ENCODE peak calls at places on chromosomes 2 and 18, in nine cellular contexts. S, F, T, Z, V, O, A, I and G are unnamed samples.

GRCh38 chr2:19361325-19361990 is 3.0 kb upstream of the OSR1 start:
- DNase-seq in I (peak), Z (no peak), T (no peak), O (peak), V (peak), S (no peak), F (no peak), A (peak), G (no peak)

GRCh38 chr2:231936491-231936890 is 10.3 kb upstream of the NPPC start:
- DNase-seq in T (peak), O (no peak), S (no peak), I (no peak), Z (no peak), F (no peak), A (no peak), V (no peak), G (no peak)

GRCh38 chr18:60892855-60893254 is 440.4 kb upstream of the CDH20 start:
- DNase-seq in A (no peak), I (peak), O (no peak), V (no peak), Z (no peak), S (no peak), T (no peak), F (no peak), G (no peak)

GRCh38 chr2:68000170-68000825 is 62.5 kb downstream of the C1D start:
- DNase-seq in F (no peak), S (no peak), T (no peak), V (no peak), A (no peak), Z (no peak), O (no peak), I (peak), G (no peak)

GRCh38 chr2:226788881-226789485 is 10.6 kb downstream of the IRS1 start:
- DNase-seq in S (no peak), F (no peak), Z (no peak), V (no peak), T (no peak), I (peak), O (no peak), A (no peak), G (no peak)

GRCh38 chr2:176079851-176080539 is 3.8 kb downstream of the EVX2 start:
- DNase-seq in O (no peak), T (no peak), S (peak), A (peak), Z (peak), I (no peak), F (no peak), V (peak), G (peak)

GRCh38 chr2:11071939-11072338 is 83.3 kb upstream of the SLC66A3 start:
- DNase-seq in A (no peak), F (no peak), T (no peak), Z (no peak), S (no peak), V (no peak), I (no peak), O (no peak), G (no peak)

GRCh38 chr2:86037141-86037794 is 68.4 kb downstream of the POLR1A start:
- DNase-seq in V (no peak), Z (peak), F (no peak), S (peak), I (peak), A (no peak), T (peak), O (peak), G (no peak)

GRCh38 chr18:21448301-21448700 is 152.2 kb downstream of the ESCO1 start:
- DNase-seq in I (peak), V (no peak), A (no peak), O (no peak), T (no peak), S (no peak), Z (no peak), F (no peak), G (no peak)

GRCh38 chr2:241217320-241218031 is 29.0 kb downstream of the ANO7 start:
- DNase-seq in S (peak), T (peak), I (peak), A (peak), F (peak), O (peak), Z (peak), V (peak), G (peak)

GRCh38 chr2:197174539-197175094 is 136.0 kb downstream of the ANKRD44 start:
- DNase-seq in F (no peak), S (peak), V (no peak), T (no peak), Z (no peak), I (peak), A (no peak), O (no peak), G (no peak)

GRCh38 chr18:76256897-76257500 is 238.0 kb downstream of the ZNF516 start:
- DNase-seq in A (peak), Z (no peak), I (peak), O (no peak), V (no peak), S (peak), F (no peak), T (peak), G (no peak)

GRCh38 chr18:63405986-63406385 is 16.3 kb downstream of the VPS4B start:
- DNase-seq in O (peak), V (peak), S (no peak), I (no peak), T (no peak), A (no peak), Z (no peak), F (no peak), G (no peak)

GRCh38 chr2:145984541-145984940 is 1464.6 kb upstream of the ZEB2 start:
- DNase-seq in I (peak), V (no peak), F (no peak), Z (no peak), A (no peak), S (no peak), O (no peak), T (no peak), G (no peak)

GRCh38 chr2:47651296-47651695 is 131.6 kb upstream of the MSH6 start:
- DNase-seq in I (no peak), O (no peak), F (no peak), T (no peak), Z (no peak), A (no peak), S (no peak), V (no peak), G (no peak)

GRCh38 chr2:149612122-149612521 is 24.5 kb upstream of the MMADHC start:
- DNase-seq in Z (no peak), S (no peak), O (no peak), I (peak), F (no peak), T (no peak), A (no peak), V (no peak), G (no peak)

GRCh38 chr2:85716346-85716880 is 22.3 kb downstream of the GNLY start:
- DNase-seq in V (no peak), T (no peak), S (no peak), F (no peak), I (no peak), A (no peak), Z (no peak), O (no peak), G (no peak)

GRCh38 chr18:77422974-77423373 is 173.3 kb downstream of the GALR1 start:
- DNase-seq in O (no peak), S (no peak), T (no peak), Z (no peak), I (no peak), F (no peak), V (no peak), A (no peak), G (no peak)

GRCh38 chr2:43144265-43144664 is 82.1 kb downstream of the ZFP36L2 start:
- DNase-seq in I (no peak), O (no peak), T (no peak), F (no peak), A (no peak), Z (no peak), V (no peak), S (no peak), G (no peak)

GRCh38 chr2:148259674-148260073 is 238.8 kb downstream of the MBD5 start:
- DNase-seq in F (no peak), S (no peak), Z (no peak), O (no peak), V (no peak), I (peak), T (no peak), A (no peak), G (no peak)

GRCh38 chr2:37575780-37576179 is 95.7 kb downstream of the CDC42EP3 start:
- DNase-seq in O (no peak), T (no peak), A (no peak), I (no peak), V (no peak), S (no peak), F (no peak), Z (no peak), G (no peak)

GRCh38 chr2:84962917-84963316 is 8.0 kb upstream of the KCMF1 start:
- DNase-seq in F (no peak), V (no peak), Z (no peak), T (no peak), I (no peak), S (no peak), O (no peak), A (no peak), G (no peak)

GRCh38 chr2:97749611-97750010 is 36.2 kb downstream of the ZAP70 start:
- DNase-seq in F (no peak), S (no peak), A (peak), T (no peak), V (no peak), I (no peak), O (peak), Z (no peak), G (no peak)

GRCh38 chr2:97750017-97750416 is 36.6 kb downstream of the ZAP70 start:
- DNase-seq in V (no peak), S (no peak), Z (no peak), I (no peak), T (no peak), F (no peak), O (no peak), A (no peak), G (no peak)

GRCh38 chr2:97747285-97747684 is 33.9 kb downstream of the ZAP70 start:
- DNase-seq in V (no peak), F (no peak), I (no peak), T (no peak), A (no peak), O (no peak), Z (no peak), S (no peak), G (no peak)

GRCh38 chr2:97747716-97748115 is 34.3 kb downstream of the ZAP70 start:
- DNase-seq in Z (no peak), T (no peak), F (no peak), A (no peak), O (no peak), S (no peak), I (peak), V (no peak), G (no peak)

GRCh38 chr2:97748397-97748796 is 35.0 kb downstream of the ZAP70 start:
- DNase-seq in A (peak), Z (peak), T (peak), V (no peak), F (no peak), S (no peak), O (peak), I (no peak), G (peak)
- TF ChIP-seq CTCF in A (peak), Z (peak), T (peak), V (peak), F (peak), S (peak), O (peak), I (peak), G (peak)

GRCh38 chr2:73262108-73262651 is 22.1 kb downstream of the FBXO41 start:
- DNase-seq in I (no peak), Z (no peak), T (no peak), S (no peak), O (no peak), A (no peak), V (no peak), F (no peak), G (no peak)

GRCh38 chr2:73259276-73259675 is 25.0 kb downstream of the FBXO41 start:
- DNase-seq in S (no peak), I (no peak), Z (no peak), T (no peak), O (no peak), V (no peak), A (no peak), F (no peak), G (no peak)

GRCh38 chr2:73258913-73259215 is 24.8 kb downstream of the CCT7 start:
- DNase-seq in Z (no peak), I (no peak), S (no peak), F (no peak), V (no peak), O (no peak), A (no peak), T (no peak), G (no peak)

GRCh38 chr2:73259704-73260337 is 24.5 kb downstream of the FBXO41 start:
- DNase-seq in F (no peak), O (no peak), V (no peak), I (no peak), S (no peak), Z (no peak), T (no peak), A (no peak), G (no peak)

DNA sequence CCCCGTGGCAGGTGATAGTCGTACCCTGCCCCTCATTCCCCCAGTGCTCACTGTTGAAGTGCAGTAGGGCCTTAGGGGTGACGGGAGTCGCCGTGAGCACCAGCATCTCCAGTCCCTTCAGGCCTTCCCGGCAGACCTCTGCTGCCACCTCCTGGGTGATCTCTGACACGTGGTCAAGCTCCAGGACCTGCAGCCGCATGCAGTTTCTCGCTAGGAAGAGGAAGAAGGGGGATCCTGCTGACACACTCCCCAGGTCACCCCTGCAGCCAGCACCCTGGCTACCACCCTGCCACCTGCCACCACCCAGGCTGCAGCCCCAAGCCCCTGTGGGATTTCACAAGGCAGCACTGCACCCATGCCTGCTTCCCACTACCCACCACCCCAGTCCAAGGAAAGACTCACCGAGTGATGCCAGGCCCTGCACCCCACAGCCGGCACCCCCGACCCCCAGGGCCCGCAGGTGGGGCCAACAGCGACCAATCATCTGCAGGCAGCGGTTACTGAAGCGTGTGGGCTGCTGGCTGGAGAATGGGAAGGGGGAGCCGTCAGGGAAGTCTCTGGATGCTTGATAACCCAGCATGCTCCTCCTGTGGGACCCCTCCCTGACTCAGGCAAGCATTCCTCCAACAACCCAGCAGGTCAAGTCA is 23.8 kb downstream of the FBXO41 start:
- DNase-seq in S (peak), F (no peak), I (peak), O (peak), T (peak), V (peak), Z (no peak), A (peak), G (peak)
- TF ChIP-seq CTCF in S (peak), F (peak), I (peak), O (peak), T (peak), V (peak), Z (peak), A (peak), G (peak)

GRCh38 chr2:206116278-206116677 is 30.3 kb upstream of the INO80D start:
- DNase-seq in I (no peak), S (no peak), A (no peak), V (no peak), Z (no peak), O (no peak), T (no peak), F (no peak), G (no peak)
- TF ChIP-seq CTCF in I (no peak), S (no peak), A (no peak), V (no peak), Z (no peak), O (no peak), T (no peak), F (no peak), G (no peak)

DNA sequence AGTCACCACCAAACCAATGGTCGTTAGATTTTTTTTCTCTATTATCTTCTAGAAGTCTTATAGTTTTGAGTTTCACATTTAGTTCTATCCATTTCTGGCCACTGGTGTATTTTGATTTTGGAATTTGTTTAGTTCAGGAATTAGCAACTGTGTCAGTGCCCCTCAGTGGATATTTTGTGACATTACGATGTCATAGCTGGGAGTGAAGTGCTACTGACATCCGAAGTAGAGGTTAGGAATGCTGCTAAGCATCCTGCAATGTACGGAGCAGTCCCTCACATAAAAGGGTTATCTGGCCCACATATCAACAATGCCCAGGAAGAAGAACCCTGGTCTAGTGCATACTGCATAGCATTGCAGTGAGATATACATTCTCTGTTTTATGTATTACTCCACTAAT is 157.4 kb upstream of the RGPD4 start:
- DNase-seq in F (no peak), V (no peak), A (no peak), T (no peak), Z (no peak), I (peak), O (no peak), S (peak), G (no peak)
- TF ChIP-seq CTCF in F (peak), V (peak), A (peak), T (no peak), Z (no peak), I (peak), O (peak), S (peak), G (peak)